ENCODE peak calls at places on chromosomes 16 and 17, in four cellular contexts. T is PC-9, S is MM.1S, B is thyroid gland. K is an unnamed sample.

GRCh38 chr16:53999841-54000240 is 286.7 kb downstream of the IRX3 start:
- DNase-seq in T (no peak), S (no peak), B (no peak), K (no peak)

GRCh38 chr16:73304008-73304814 is 256.3 kb upstream of the ZFHX3 start:
- DNase-seq in T (no peak), S (no peak), B (no peak), K (no peak)

GRCh38 chr16:57525761-57526160 is 10.6 kb downstream of the CCDC102A start:
- DNase-seq in T (no peak), S (no peak), B (peak; percentile 95), K (no peak)

GRCh38 chr17:79630821-79631639 is 20.2 kb upstream of the RBFOX3 start:
- DNase-seq in T (no peak), S (no peak), B (no peak), K (peak; percentile 46)

GRCh38 chr17:66032082-66032712 is 159.7 kb downstream of the CEP112 start:
- DNase-seq in T (no peak), S (no peak), B (no peak), K (no peak)

GRCh38 chr17:44356241-44356640 is 7.4 kb downstream of the FAM171A2 start:
- DNase-seq in T (no peak), S (no peak), B (no peak), K (no peak)

GRCh38 chr16:84806256-84806889 is 13.4 kb upstream of the CRISPLD2 start:
- DNase-seq in T (peak; percentile 86), S (no peak), B (no peak), K (peak; percentile 83)

GRCh38 chr16:85437161-85438052 is 175.7 kb upstream of the GSE1 start:
- DNase-seq in T (no peak), S (no peak), B (no peak), K (no peak)

GRCh38 chr16:85262558-85263196 is 150.4 kb upstream of the CIBAR2 start:
- DNase-seq in T (no peak), S (no peak), B (no peak), K (no peak)

GRCh38 chr16:25626172-25626571 is 65.6 kb upstream of the HS3ST4 start:
- DNase-seq in T (no peak), S (no peak), B (no peak), K (no peak)

GRCh38 chr17:82781894-82782274 is 30.0 kb downstream of the TBCD start:
- DNase-seq in T (peak; percentile 61), S (peak; percentile 81), B (peak; percentile 86), K (no peak)

GRCh38 chr17:75113798-75114551 is 4.2 kb downstream of the ARMC7 start:
- DNase-seq in T (peak; percentile 72), S (peak; percentile 86), B (peak; percentile 90), K (peak; percentile 95)

GRCh38 chr17:29740017-29740416 is 117.3 kb upstream of the CORO6 start:
- DNase-seq in T (no peak), S (no peak), B (no peak), K (no peak)

GRCh38 chr17:42969006-42969581 is 4.8 kb upstream of the AARSD1 start:
- DNase-seq in T (no peak), S (no peak), B (peak; percentile 78), K (no peak)

GRCh38 chr17:17824780-17825614 is 11.8 kb downstream of the SREBF1 start:
- DNase-seq in T (no peak), S (no peak), B (peak; percentile 66), K (no peak)

GRCh38 chr17:61065263-61065773 is 334.3 kb upstream of the TBX2 start:
- DNase-seq in T (no peak), S (peak; percentile 53), B (no peak), K (no peak)

GRCh38 chr16:14202697-14203096 is 131.6 kb downstream of the MRTFB start:
- DNase-seq in T (no peak), S (no peak), B (no peak), K (no peak)

GRCh38 chr16:84673203-84673535 is 24.9 kb downstream of the KLHL36 start:
- DNase-seq in T (peak; percentile 81), S (no peak), B (no peak), K (no peak)

GRCh38 chr17:3761061-3761917 is 37.6 kb downstream of the HASPIN start:
- DNase-seq in T (no peak), S (no peak), B (no peak), K (no peak)

GRCh38 chr16:68644303-68644702 is 807 bp upstream of the CDH3 start:
- DNase-seq in T (no peak), S (no peak), B (peak; percentile 10), K (no peak)

GRCh38 chr17:15321556-15322250 is 19.7 kb downstream of the TEKT3 start:
- DNase-seq in T (no peak), S (no peak), B (no peak), K (no peak)

GRCh38 chr16:90032664-90033346 is 13.5 kb upstream of the DBNDD1 start:
- DNase-seq in T (no peak), S (no peak), B (no peak), K (no peak)

GRCh38 chr17:35766903-35767510 is 6.3 kb downstream of the C17orf50 start:
- DNase-seq in T (no peak), S (peak; percentile 48), B (peak; percentile 51), K (no peak)

GRCh38 chr16:49478107-49478506 is 104.5 kb downstream of the C16orf78 start:
- DNase-seq in T (no peak), S (no peak), B (no peak), K (peak; percentile 37)

GRCh38 chr16:54191592-54191991 is 95.0 kb downstream of the IRX3 start:
- DNase-seq in T (no peak), S (no peak), B (no peak), K (no peak)

GRCh38 chr17:32297424-32297823 is 31.8 kb downstream of the RHBDL3 start:
- DNase-seq in T (no peak), S (no peak), B (no peak), K (no peak)

GRCh38 chr16:84726079-84726669 is 26.4 kb downstream of the USP10 start:
- DNase-seq in T (peak; percentile 90), S (peak; percentile 52), B (peak; percentile 90), K (peak; percentile 94)

GRCh38 chr17:17538417-17539391 is 42.5 kb upstream of the RASD1 start:
- DNase-seq in T (peak; percentile 87), S (no peak), B (no peak), K (no peak)

DNA sequence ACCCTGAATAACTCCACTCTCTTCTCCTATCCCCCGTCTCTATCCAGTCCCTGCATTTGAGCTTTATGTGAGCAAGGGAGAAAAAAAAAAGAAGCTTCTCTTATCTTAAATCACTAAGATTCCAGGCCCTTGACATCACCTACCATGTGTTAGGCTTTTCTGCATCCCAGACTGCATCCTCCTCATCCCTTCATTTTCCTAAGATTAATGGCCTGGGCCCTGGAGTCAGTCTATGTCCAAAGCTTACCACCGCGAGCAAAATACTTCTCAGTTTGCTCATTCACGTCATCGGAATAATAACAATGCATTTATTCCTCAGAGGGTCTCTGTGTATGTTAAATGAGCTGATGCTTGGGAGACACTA is 46.2 kb downstream of the VAT1L start:
- DNase-seq in T (no peak), S (no peak), B (no peak), K (no peak)
- H3K27ac ChIP-seq in T (no peak overlapping the region), S (no peak overlapping the region), B (no peak overlapping the region), K (peak overlapping the region; percentile 59)

DNA sequence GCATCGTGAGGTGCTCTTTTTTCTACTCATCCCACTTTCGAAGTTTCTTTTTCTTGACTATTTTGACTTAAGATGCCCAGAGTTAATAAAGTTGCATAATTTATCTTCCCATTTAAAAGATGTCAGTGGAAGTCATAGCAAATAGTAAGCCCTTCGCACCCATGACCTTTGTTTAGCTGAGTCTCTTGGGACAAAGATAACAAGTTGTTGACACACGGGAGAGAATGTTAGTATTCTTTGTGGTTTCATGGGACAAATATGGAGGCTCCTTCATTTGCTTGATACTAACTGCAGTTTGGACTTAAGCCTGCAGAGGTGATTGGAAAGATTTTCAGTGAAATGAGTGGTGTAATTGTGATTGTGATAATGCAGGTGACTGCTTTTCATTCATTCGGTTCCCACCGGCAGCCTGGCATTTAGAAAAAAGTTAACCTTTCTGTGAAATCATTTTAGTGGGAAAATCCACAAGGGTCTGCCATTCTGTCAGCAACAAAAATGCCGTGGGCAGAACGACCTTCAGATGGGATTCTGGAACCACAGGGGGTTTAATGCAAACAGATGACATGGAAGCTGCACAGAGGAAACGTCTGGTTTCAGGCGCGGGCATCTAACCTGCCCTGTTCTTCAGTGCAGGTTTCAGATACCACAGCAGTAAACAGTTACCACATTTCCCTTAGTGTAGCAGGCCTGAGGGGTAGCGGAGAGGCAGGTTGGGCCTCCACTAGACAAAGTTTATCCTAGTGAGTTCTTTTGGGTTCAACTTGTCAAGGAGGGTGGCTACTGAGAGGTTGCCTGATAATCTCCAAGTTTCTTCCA is 123.0 kb downstream of the RPTOR start:
- DNase-seq in T (no peak), S (no peak), B (no peak), K (no peak)
- H3K4me1 ChIP-seq in T (no peaks in the 10 kb centered on the region), S (peaks cover 6% of the 10 kb centered on the region), B (no peaks in the 10 kb centered on the region), K (no peaks in the 10 kb centered on the region)

GRCh38 chr16:6331770-6332169 is 1000.9 kb upstream of the RBFOX1 start:
- DNase-seq in T (no peak), S (no peak), B (no peak), K (no peak)

GRCh38 chr16:6335072-6335471 is 997.6 kb upstream of the RBFOX1 start:
- DNase-seq in T (no peak), S (no peak), B (no peak), K (no peak)
- TF ChIP-seq CTCF in T (peak; percentile 81), S (peak; percentile 47), B (no peak), K (no peak)

DNA sequence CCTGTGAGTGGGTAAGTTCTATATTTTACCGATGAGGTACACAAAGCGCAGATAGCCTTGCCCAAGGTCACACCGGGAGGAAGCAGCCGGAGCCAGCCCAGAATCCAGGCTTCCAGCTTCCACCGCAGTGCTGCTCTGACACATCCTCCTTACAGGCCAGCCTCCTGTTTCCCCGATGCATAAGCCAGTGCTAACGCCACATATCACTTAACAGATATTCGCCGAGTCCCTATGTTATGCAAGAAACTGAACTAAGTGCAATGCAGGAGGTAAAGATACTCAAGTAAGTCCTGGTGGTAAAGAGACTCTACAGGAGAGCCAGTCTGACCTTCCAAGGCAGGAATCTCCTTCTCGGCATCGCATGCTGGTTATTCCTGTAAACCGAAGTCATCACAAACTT is 118.3 kb upstream of the TNRC6C start:
- DNase-seq in T (no peak), S (no peak), B (no peak), K (no peak)
- H3K27ac ChIP-seq in T (no peak overlapping the region), S (no peak overlapping the region), B (no peak overlapping the region), K (no peak overlapping the region)

K was measured in ascending aorta.